ENCODE peak calls at places on chromosomes 6 and 20, in seven cellular contexts. C, A, W, U, M, S and J are unnamed samples.

GRCh38 chr6:126261792-126262421 is 78.0 kb upstream of the CENPW start:
- DNase-seq in C (no peak), A (no peak), W (no peak), U (no peak), M (no peak), S (no peak), J (no peak)

GRCh38 chr20:37897008-37897548 is 5.8 kb upstream of the VSTM2L start:
- DNase-seq in C (peak), A (no peak), W (no peak), U (peak), M (peak), S (no peak), J (peak)

GRCh38 chr20:4344660-4345059 is 329.3 kb upstream of the RNF24 start:
- DNase-seq in C (no peak), A (no peak), W (no peak), U (no peak), M (no peak), S (no peak), J (peak)

GRCh38 chr6:25013249-25013648 is 77.5 kb upstream of the RIPOR2 start:
- DNase-seq in C (no peak), A (no peak), W (no peak), U (no peak), M (peak), S (no peak), J (no peak)

GRCh38 chr20:40120827-40121226 is 568.2 kb downstream of the MAFB start:
- DNase-seq in C (no peak), A (no peak), W (no peak), U (no peak), M (no peak), S (no peak), J (no peak)

GRCh38 chr6:91476000-91476399 is 889.1 kb upstream of the MAP3K7 start:
- DNase-seq in C (peak), A (no peak), W (no peak), U (no peak), M (no peak), S (no peak), J (peak)

GRCh38 chr20:52226370-52226769 is 34.8 kb upstream of the ZFP64 start:
- DNase-seq in C (no peak), A (no peak), W (no peak), U (no peak), M (no peak), S (no peak), J (no peak)

GRCh38 chr6:42514746-42515145 is 49.1 kb upstream of the UBR2 start:
- DNase-seq in C (no peak), A (no peak), W (no peak), U (no peak), M (no peak), S (no peak), J (no peak)

GRCh38 chr6:54071941-54072340 is 39.3 kb upstream of the MLIP start:
- DNase-seq in C (no peak), A (no peak), W (no peak), U (no peak), M (no peak), S (no peak), J (peak)

GRCh38 chr20:34268851-34269668 is 27.8 kb downstream of the ASIP start:
- DNase-seq in C (no peak), A (no peak), W (no peak), U (peak), M (no peak), S (peak), J (no peak)

GRCh38 chr6:170222498-170223471 is 68.1 kb downstream of the DLL1 start:
- DNase-seq in C (no peak), A (peak), W (no peak), U (no peak), M (no peak), S (no peak), J (no peak)

GRCh38 chr6:107082045-107082444 is 33.3 kb downstream of the BEND3 start:
- DNase-seq in C (no peak), A (no peak), W (no peak), U (no peak), M (no peak), S (no peak), J (no peak)

GRCh38 chr6:13360671-13361540 is 32.6 kb upstream of the TBC1D7 start:
- DNase-seq in C (no peak), A (no peak), W (no peak), U (peak), M (peak), S (no peak), J (no peak)

GRCh38 chr20:1664911-1665310 is 7.3 kb upstream of the SIRPG start:
- DNase-seq in C (peak), A (no peak), W (no peak), U (no peak), M (no peak), S (no peak), J (no peak)

GRCh38 chr6:159042003-159042823 is 2.6 kb downstream of the TAGAP start:
- DNase-seq in C (peak), A (no peak), W (no peak), U (no peak), M (peak), S (no peak), J (peak)

GRCh38 chr6:129686941-129687627 is 22.9 kb downstream of the ARHGAP18 start:
- DNase-seq in C (peak), A (no peak), W (no peak), U (no peak), M (peak), S (no peak), J (no peak)

GRCh38 chr6:12169377-12169776 is 120.8 kb upstream of the EDN1 start:
- DNase-seq in C (no peak), A (no peak), W (no peak), U (no peak), M (no peak), S (no peak), J (no peak)

DNA sequence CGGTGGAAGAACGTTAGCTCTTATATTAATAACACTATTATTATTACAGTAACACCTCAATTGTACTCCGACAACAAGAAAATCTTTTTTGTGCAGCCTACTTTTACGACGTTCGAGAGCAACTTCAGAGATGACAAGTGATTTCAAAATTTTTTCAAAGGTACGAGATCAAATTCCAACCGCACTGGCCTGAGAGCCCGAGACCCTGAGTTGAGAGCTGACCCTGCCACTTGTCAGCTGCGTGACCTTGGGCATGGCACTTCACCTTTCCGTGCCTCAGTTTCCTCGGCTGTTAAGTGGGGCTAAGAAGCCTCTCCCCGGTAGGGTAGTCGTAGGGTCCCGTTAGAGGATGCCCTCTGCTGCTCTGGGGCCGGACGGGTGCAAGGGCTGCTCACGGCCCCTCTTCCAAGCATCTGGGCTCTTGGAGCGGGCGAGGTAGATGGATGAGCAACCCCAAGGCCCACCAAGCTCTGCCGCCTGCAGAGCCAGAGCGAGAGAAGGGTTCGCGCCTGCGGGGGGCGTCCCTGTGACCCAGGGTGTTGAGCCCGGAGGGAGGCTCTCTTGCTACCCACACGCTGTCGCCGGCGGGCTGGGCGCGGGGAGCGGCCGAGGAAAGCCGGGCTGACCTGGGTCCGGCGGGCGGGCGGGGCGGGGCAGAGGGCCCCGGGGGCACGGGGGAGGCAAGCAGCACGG is 510 bp downstream of the NDRG3 start:
- DNase-seq in C (no peak), A (peak), W (no peak), U (no peak), M (no peak), S (peak), J (no peak)
- TF ChIP-seq CTCF in C (no peak), A (no peak), W (no peak), U (no peak), M (no peak), S (no peak), J (no peak)

DNA sequence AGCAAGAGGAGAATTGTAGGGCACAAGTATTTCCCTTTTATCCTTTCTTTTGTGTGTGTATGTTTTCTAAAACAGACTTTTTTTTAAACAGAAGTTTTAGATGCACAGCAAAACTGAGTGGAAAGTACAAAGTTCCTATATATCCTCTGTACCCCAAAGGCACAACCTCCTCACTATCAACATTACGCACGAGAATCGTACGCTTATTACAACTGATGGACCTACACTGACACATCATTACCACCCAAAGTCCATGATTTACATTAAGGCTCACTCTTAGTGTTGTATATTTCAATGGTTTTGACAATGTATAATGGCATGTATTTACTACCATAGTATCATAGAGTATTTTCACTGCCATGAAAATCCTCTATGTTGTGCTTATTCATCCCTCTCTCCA is 32.6 kb downstream of the MAN1A1 start:
- DNase-seq in C (no peak), A (no peak), W (no peak), U (no peak), M (no peak), S (no peak), J (no peak)
- H3K4me3 ChIP-seq in C (no peak), A (no peak), W (no peak), U (no peak), M (no peak), S (no peak), J (no peak)

DNA sequence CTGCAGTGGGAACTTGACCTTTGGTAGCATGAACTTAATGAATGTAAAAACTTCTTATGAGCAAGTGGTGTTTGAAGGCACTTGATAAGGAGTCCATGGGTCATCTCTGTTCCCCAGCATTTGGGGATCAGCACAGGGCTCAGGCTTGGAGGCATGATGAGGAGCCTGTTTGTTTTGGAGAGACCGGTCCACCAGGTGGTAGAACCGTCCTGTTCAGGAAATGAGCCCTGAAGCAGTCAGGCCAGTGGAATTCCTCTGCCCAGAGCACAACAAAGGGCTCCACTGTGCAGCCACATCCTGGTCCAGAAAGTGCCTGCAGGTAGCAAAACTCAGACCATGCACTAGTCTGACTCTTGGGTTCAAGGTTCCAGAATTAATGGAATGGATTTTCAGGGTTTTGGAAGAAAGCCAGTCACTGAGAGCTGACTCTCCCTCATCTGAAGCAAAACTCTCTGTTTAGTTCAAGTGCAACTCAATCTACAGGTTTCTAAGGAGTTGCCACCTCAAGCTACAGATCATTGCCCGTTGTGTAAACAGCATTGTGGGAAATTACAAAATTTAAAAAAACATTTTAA is 52.3 kb upstream of the ADGRF1 start:
- DNase-seq in C (no peak), A (no peak), W (no peak), U (no peak), M (no peak), S (no peak), J (no peak)
- TF ChIP-seq CTCF in C (no peak), A (no peak), W (no peak), U (no peak), M (peak), S (no peak), J (peak)

GRCh38 chr6:116060572-116061283 is at the start of gene FRK:
- DNase-seq in C (no peak), A (no peak), W (no peak), U (no peak), M (no peak), S (no peak), J (no peak)
- H3K4me3 ChIP-seq in C (no peak), A (peak), W (peak), U (peak), M (no peak), S (peak), J (no peak)

DNA sequence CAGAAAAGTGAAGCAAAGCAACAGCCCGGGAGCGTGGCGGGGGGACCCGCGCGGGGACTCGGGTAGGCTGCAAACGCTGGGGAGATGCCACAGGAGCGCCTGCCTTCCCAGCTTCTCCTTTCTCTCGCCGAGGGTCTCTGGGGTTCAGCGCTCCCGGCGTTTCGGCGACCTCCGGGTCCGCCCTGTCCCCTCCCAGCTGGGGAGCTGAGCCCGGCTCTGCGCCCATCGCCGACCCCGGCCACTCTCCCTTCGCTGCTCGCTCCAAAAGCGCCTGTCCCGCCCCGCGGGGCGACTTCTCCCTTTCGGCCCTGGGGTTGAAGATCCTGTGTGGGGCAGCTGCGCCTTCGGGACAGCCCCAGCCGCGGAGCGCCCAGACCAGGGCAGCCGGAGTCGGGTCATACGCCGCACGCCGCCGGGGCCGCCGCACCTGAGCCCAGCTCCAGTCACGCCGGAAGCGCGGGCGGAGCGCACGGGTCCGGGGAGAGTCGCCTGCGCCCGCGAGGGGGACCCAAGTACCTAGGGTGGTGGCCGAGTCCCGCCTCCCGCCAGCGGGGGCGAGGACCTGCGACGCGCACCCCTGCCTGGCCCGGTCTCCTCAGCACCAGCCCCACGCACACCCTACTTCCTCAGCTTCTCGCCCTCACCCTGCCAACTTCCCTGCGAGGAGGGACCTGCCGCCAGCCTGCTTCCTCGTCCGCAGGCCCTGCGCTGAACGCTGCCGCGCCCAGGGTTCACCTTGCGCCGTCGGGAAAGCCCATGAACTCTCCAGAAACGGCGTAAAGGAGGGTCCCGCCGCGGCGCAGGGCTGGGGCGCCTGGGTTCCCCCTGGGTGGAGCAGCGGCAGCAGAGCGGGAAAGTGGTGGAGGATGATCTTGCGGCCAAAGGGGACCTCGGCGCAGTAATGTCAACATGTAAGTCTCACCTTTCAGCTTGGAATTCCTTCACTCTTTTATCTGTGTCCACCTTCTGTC is at the start of gene ADGRG6:
- DNase-seq in C (peak), A (peak), W (no peak), U (peak), M (peak), S (peak), J (no peak)
- TF ChIP-seq CTCF in C (no peak), A (no peak), W (no peak), U (no peak), M (no peak), S (no peak), J (no peak)

GRCh38 chr20:35883341-35883777 is 70.9 kb downstream of the SCAND1 start:
- DNase-seq in C (no peak), A (no peak), W (no peak), U (no peak), M (no peak), S (no peak), J (no peak)

GRCh38 chr20:35885212-35885611 is 69.1 kb downstream of the SCAND1 start:
- DNase-seq in C (no peak), A (no peak), W (no peak), U (no peak), M (no peak), S (no peak), J (no peak)

GRCh38 chr20:35884541-35884865 is 69.8 kb downstream of the SCAND1 start:
- DNase-seq in C (no peak), A (no peak), W (no peak), U (no peak), M (no peak), S (no peak), J (no peak)

GRCh38 chr20:35881676-35882075 is 72.6 kb downstream of the SCAND1 start:
- DNase-seq in C (no peak), A (no peak), W (no peak), U (no peak), M (no peak), S (no peak), J (no peak)

GRCh38 chr20:35883778-35884540 is 70.3 kb downstream of the SCAND1 start:
- DNase-seq in C (peak), A (peak), W (no peak), U (peak), M (peak), S (peak), J (peak)
- H3K4me3 ChIP-seq in C (no peak), A (no peak), W (no peak), U (no peak), M (no peak), S (no peak), J (peak)

GRCh38 chr6:117404548-117404947 is 21.2 kb downstream of the ROS1 start:
- DNase-seq in C (no peak), A (no peak), W (no peak), U (no peak), M (peak), S (no peak), J (no peak)
- TF ChIP-seq CTCF in C (peak), A (no peak), W (no peak), U (no peak), M (peak), S (no peak), J (peak)